ENCODE peak calls at places on chromosomes 1 and 21, in ten cellular contexts. L is fibroblast of lung, X is endodermal cell, Z is hepatocyte, R is cardiac muscle cell, S is A673, D is fibroblast of the aortic adventitia, T is left lung, F is neural progenitor cell, H is AG10803. N is an unnamed sample.

GRCh38 chr1:179825798-179826460 is 51.7 kb downstream of the TOR1AIP2 start:
- DNase-seq in S (no peak), D (no peak), F (no peak), R (no peak), X (peak), L (no peak), H (no peak), T (no peak), Z (no peak), N (no peak)

GRCh38 chr1:20903452-20903851 is 116.3 kb upstream of the HP1BP3 start:
- DNase-seq in X (no peak), R (no peak), F (no peak), H (no peak), T (no peak), D (no peak), Z (no peak), L (peak), S (no peak), N (no peak)

GRCh38 chr1:110465038-110465813 is 14.3 kb downstream of the PROK1 start:
- DNase-seq in H (no peak), D (no peak), S (no peak), L (no peak), Z (peak), T (no peak), R (no peak), F (no peak), X (no peak), N (no peak)

GRCh38 chr1:37085393-37085792 is 51.1 kb upstream of the GRIK3 start:
- DNase-seq in F (peak), L (no peak), S (no peak), X (peak), T (no peak), H (no peak), R (peak), D (no peak), Z (no peak), N (no peak)

GRCh38 chr1:85358702-85359438 is 82.4 kb upstream of the BCL10 start:
- DNase-seq in T (no peak), F (no peak), Z (no peak), H (no peak), L (no peak), X (no peak), S (no peak), R (no peak), D (no peak), N (no peak)

GRCh38 chr1:151513626-151514101 is 2.5 kb downstream of the CGN start:
- DNase-seq in S (no peak), T (peak), F (no peak), L (no peak), D (no peak), H (no peak), R (no peak), Z (peak), X (peak), N (no peak)

GRCh38 chr1:246001142-246001812 is 505.8 kb downstream of the SMYD3 start:
- DNase-seq in X (no peak), D (peak), Z (no peak), T (no peak), F (no peak), H (peak), S (no peak), L (peak), R (no peak), N (peak)

GRCh38 chr1:22452401-22452963 is 831 bp downstream of the ZBTB40 start:
- DNase-seq in R (peak), Z (peak), L (peak), T (no peak), S (peak), H (peak), D (peak), F (no peak), X (peak), N (no peak)

GRCh38 chr1:26360807-26361604 is 7.1 kb upstream of the CRYBG2 start:
- DNase-seq in H (no peak), D (no peak), L (no peak), Z (no peak), T (no peak), R (no peak), F (no peak), S (no peak), X (no peak), N (no peak)

GRCh38 chr1:86245566-86246190 is 89.1 kb upstream of the COL24A1 start:
- DNase-seq in T (no peak), S (no peak), H (no peak), R (no peak), Z (no peak), X (no peak), D (peak), L (peak), F (no peak), N (no peak)

GRCh38 chr1:45820797-45821196 is 17.4 kb downstream of the MAST2 start:
- DNase-seq in S (no peak), T (no peak), L (no peak), F (no peak), Z (no peak), H (peak), D (no peak), X (no peak), R (no peak), N (no peak)

GRCh38 chr1:217562229-217562878 is 68.5 kb downstream of the GPATCH2 start:
- DNase-seq in T (no peak), L (peak), D (peak), Z (no peak), S (peak), R (no peak), X (no peak), H (peak), F (no peak), N (peak)

GRCh38 chr1:108597041-108597440 is 37.1 kb downstream of the EEIG2 start:
- DNase-seq in H (no peak), L (no peak), F (no peak), D (no peak), X (no peak), T (no peak), S (no peak), Z (no peak), R (no peak), N (no peak)

GRCh38 chr21:44455524-44456206 is 355 bp downstream of the LRRC3 start:
- DNase-seq in Z (peak), L (peak), F (peak), T (peak), R (peak), H (peak), X (peak), S (peak), D (peak), N (no peak)

GRCh38 chr21:29080454-29080930 is 7.0 kb upstream of the CCT8 start:
- DNase-seq in H (no peak), S (no peak), T (no peak), D (no peak), R (no peak), F (no peak), L (peak), X (no peak), Z (no peak), N (no peak)

GRCh38 chr1:156119503-156120209 is 5.1 kb downstream of the LMNA start:
- DNase-seq in L (peak), Z (peak), R (no peak), D (peak), T (no peak), H (peak), F (no peak), X (peak), S (peak), N (no peak)

GRCh38 chr1:160004427-160004826 is 27.4 kb downstream of the PIGM start:
- DNase-seq in S (no peak), X (no peak), T (no peak), L (no peak), R (no peak), H (no peak), F (no peak), Z (peak), D (no peak), N (no peak)

GRCh38 chr1:113531321-113531720 is 141.0 kb downstream of the MAGI3 start:
- DNase-seq in R (no peak), L (no peak), F (no peak), Z (no peak), X (no peak), S (no peak), T (no peak), H (peak), D (peak), N (no peak)

GRCh38 chr1:201250326-201251011 is 32.8 kb upstream of the PKP1 start:
- DNase-seq in T (no peak), D (no peak), R (no peak), Z (no peak), S (no peak), F (no peak), L (no peak), X (no peak), H (no peak), N (no peak)

GRCh38 chr1:212916395-212917133 is 33.8 kb upstream of the VASH2 start:
- DNase-seq in H (peak), F (peak), S (peak), T (peak), D (peak), R (no peak), L (peak), X (peak), Z (peak), N (no peak)

GRCh38 chr1:170676628-170677027 is 12.7 kb downstream of the PRRX1 start:
- DNase-seq in T (no peak), F (no peak), Z (no peak), S (no peak), X (no peak), H (peak), R (no peak), L (peak), D (peak), N (no peak)

GRCh38 chr1:61079898-61080336 is 2.4 kb upstream of the NFIA start:
- DNase-seq in R (peak), X (peak), L (peak), T (peak), H (peak), Z (peak), S (peak), D (peak), F (peak), N (peak)

GRCh38 chr1:229024528-229025119 is 246.3 kb upstream of the RAB4A start:
- DNase-seq in S (peak), D (peak), Z (peak), X (peak), T (peak), H (peak), F (no peak), L (peak), R (no peak), N (peak)

GRCh38 chr1:165434264-165434663 is 10.7 kb downstream of the RXRG start:
- DNase-seq in Z (no peak), R (peak), D (no peak), S (no peak), H (no peak), L (no peak), T (no peak), X (peak), F (peak), N (no peak)

GRCh38 chr1:240487493-240487892 is 124.5 kb downstream of the GREM2 start:
- DNase-seq in L (no peak), X (no peak), H (no peak), S (no peak), D (no peak), F (no peak), T (no peak), R (no peak), Z (no peak), N (no peak)

GRCh38 chr1:31155216-31155806 is 84.4 kb downstream of the NKAIN1 start:
- DNase-seq in H (peak), T (peak), L (peak), F (peak), R (peak), D (peak), S (peak), X (no peak), Z (peak), N (no peak)

GRCh38 chr1:172774561-172774960 is 115.7 kb downstream of the FASLG start:
- DNase-seq in Z (no peak), F (no peak), R (no peak), T (no peak), X (no peak), L (no peak), S (no peak), H (no peak), D (no peak), N (no peak)

GRCh38 chr1:182173791-182174190 is 112.3 kb upstream of the ZNF648 start:
- DNase-seq in T (no peak), F (no peak), X (no peak), L (no peak), Z (no peak), D (no peak), S (no peak), R (no peak), H (no peak), N (no peak)

GRCh38 chr1:211734791-211735190 is 59.4 kb upstream of the NEK2 start:
- DNase-seq in H (no peak), Z (no peak), T (peak), X (no peak), D (no peak), F (no peak), R (no peak), L (no peak), S (no peak), N (no peak)

GRCh38 chr1:207868252-207868768 is 42.6 kb downstream of the CD34 start:
- DNase-seq in H (peak), D (peak), X (peak), T (peak), L (no peak), R (no peak), F (peak), S (no peak), Z (peak), N (no peak)

GRCh38 chr1:204837440-204838084 is 33.1 kb upstream of the NFASC start:
- DNase-seq in F (peak), L (peak), Z (peak), R (peak), H (peak), T (no peak), X (peak), D (peak), S (peak), N (peak)

GRCh38 chr1:71393301-71393700 is 312.5 kb upstream of the ZRANB2 start:
- DNase-seq in F (no peak), X (no peak), D (no peak), Z (no peak), T (no peak), H (no peak), R (no peak), S (no peak), L (no peak), N (no peak)

GRCh38 chr1:206469411-206469932 is 804 bp upstream of the IKBKE start:
- DNase-seq in T (no peak), S (no peak), R (no peak), Z (peak), F (no peak), D (no peak), X (no peak), H (no peak), L (no peak), N (no peak)

GRCh38 chr1:44221793-44222192 is 8.5 kb downstream of the DMAP1 start:
- DNase-seq in X (no peak), S (no peak), H (no peak), R (no peak), T (no peak), L (no peak), Z (no peak), D (no peak), F (no peak), N (no peak)

GRCh38 chr1:213327318-213327667 is 276.3 kb downstream of the RPS6KC1 start:
- DNase-seq in X (no peak), F (no peak), Z (peak), S (peak), H (peak), L (peak), D (peak), T (peak), R (no peak), N (peak)

GRCh38 chr1:118184737-118185082 is 318 bp downstream of the SPAG17 start:
- DNase-seq in Z (peak), S (no peak), D (no peak), L (peak), X (no peak), F (no peak), H (no peak), R (no peak), T (no peak), N (no peak)

GRCh38 chr1:118185083-118185899 is at the start of gene SPAG17:
- DNase-seq in X (peak), S (no peak), T (peak), H (peak), Z (peak), R (peak), L (peak), F (peak), D (peak), N (no peak)

GRCh38 chr1:118186026-118186425 is 998 bp upstream of the SPAG17 start:
- DNase-seq in R (no peak), F (peak), Z (no peak), L (no peak), T (no peak), S (no peak), H (no peak), D (no peak), X (no peak), N (no peak)
- H3K4me3 ChIP-seq in R (no peak), F (no peak), Z (no peak), L (no peak), T (no peak), S (no peak), H (no peak), D (no peak), X (no peak), N (no peak)

GRCh38 chr1:168092566-168093355 is 44.0 kb downstream of the GPR161 start:
- DNase-seq in F (peak), L (peak), T (no peak), R (peak), S (no peak), Z (no peak), D (peak), X (peak), H (peak), N (no peak)
- TF ChIP-seq CTCF in F (peak), L (peak), T (no peak), R (peak), S (peak), Z (peak), D (peak), X (peak), H (peak), N (peak)

DNA sequence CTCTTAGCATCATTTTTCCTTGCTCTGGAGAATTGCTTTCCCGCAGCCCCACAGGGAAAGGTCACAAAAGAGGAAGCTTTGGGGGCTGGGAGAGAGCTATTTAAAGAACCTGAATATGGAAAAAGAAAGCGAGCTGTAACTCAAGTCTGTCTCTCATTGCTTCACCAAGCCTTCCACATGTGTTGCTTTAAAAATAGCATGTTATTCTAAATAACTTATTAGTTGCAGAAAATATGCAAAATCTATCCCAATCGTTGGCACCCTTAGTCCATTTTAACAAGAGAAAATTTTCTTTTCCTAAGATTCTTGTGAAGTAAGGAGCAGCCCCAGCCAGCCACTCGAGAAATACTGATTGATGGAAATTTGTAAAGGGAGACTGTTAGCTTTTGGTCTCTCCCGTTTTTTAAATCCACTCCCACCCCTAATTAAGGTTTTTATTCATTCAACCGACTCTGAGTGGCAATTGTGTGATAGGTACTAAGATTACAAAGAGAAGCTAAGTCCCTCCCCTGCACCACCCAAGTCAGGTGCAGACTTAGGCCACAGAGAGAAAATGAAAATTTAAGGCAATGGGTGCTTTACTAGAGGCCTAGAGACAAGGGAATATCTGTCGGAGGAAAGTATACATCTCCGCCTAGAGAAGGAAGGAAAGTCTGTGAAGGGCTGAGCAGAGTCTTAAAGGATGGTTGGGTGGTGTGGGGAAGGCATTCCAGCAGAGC is 828 bp downstream of the CYP4X1 start:
- DNase-seq in T (no peak), H (no peak), X (no peak), Z (no peak), F (peak), L (no peak), D (no peak), S (no peak), R (peak), N (no peak)
- H3K4me3 ChIP-seq in T (peak), H (no peak), X (peak), Z (no peak), F (peak), L (no peak), D (peak), S (no peak), R (peak), N (no peak)

GRCh38 chr1:147500309-147500839 is 40.9 kb upstream of the BCL9 start:
- DNase-seq in S (no peak), H (no peak), R (no peak), D (no peak), T (no peak), L (no peak), F (no peak), Z (no peak), X (no peak), N (no peak)
- TF ChIP-seq CTCF in S (no peak), H (no peak), R (no peak), D (no peak), T (no peak), L (no peak), F (no peak), Z (no peak), X (peak), N (no peak)

GRCh38 chr1:209756608-209757445 is 974 bp downstream of the TRAF3IP3 start:
- DNase-seq in F (no peak), H (no peak), X (no peak), D (no peak), L (no peak), S (no peak), Z (no peak), R (no peak), T (peak), N (no peak)

GRCh38 chr1:209755926-209756607 is at the start of gene TRAF3IP3:
- DNase-seq in L (no peak), F (no peak), Z (no peak), X (no peak), R (no peak), D (no peak), H (no peak), T (peak), S (no peak), N (no peak)

GRCh38 chr1:209761021-209761635 is 5.3 kb downstream of the TRAF3IP3 start:
- DNase-seq in T (no peak), H (peak), R (no peak), X (no peak), S (no peak), F (no peak), Z (no peak), D (peak), L (no peak), N (no peak)

GRCh38 chr1:209758360-209758759 is 2.5 kb downstream of the TRAF3IP3 start:
- DNase-seq in Z (no peak), D (no peak), H (no peak), L (no peak), S (no peak), T (no peak), R (no peak), F (no peak), X (no peak), N (no peak)

GRCh38 chr1:209759829-209760359 is 4.0 kb downstream of the TRAF3IP3 start:
- DNase-seq in Z (no peak), H (no peak), F (no peak), D (no peak), R (no peak), X (no peak), L (no peak), T (no peak), S (no peak), N (no peak)
- H3K4me3 ChIP-seq in Z (no peak), H (no peak), F (no peak), D (no peak), R (no peak), X (no peak), L (no peak), T (no peak), S (no peak), N (no peak)

N was measured in AG04450.